ENCODE peak calls at places on chromosomes 16 and 17, in ten cellular contexts. G is right lobe of liver; Q is sciatic nerve; R is germinal center; P is pancreas; H is Calu3; X is uterus; L is activated naive CD4-positive, alpha-beta T cell; A is HTR-8/SVneo; W is AML-193. C is an unnamed sample.

GRCh38 chr17:66272699-66273390 is 29.6 kb upstream of the PRKCA start:
- DNase-seq in P (no peak), Q (no peak), L (no peak), G (no peak), A (peak; percentile 78), W (no peak), X (peak; percentile 49), H (no peak), R (no peak), C (no peak)

GRCh38 chr16:82629441-82630027 is 2.8 kb downstream of the CDH13 start:
- DNase-seq in H (no peak), L (no peak), R (no peak), G (no peak), P (no peak), A (peak; percentile 53), X (peak; percentile 45), W (no peak), Q (no peak), C (no peak)

GRCh38 chr17:78023042-78023441 is 64.5 kb downstream of the TNRC6C start:
- DNase-seq in H (no peak), A (no peak), G (no peak), L (no peak), R (no peak), X (no peak), P (no peak), W (peak; percentile 25), Q (no peak), C (no peak)

GRCh38 chr17:39769974-39770587 is 32.3 kb downstream of the GRB7 start:
- DNase-seq in W (no peak), G (no peak), Q (no peak), P (no peak), L (peak; percentile 37), A (peak; percentile 69), H (peak; percentile 100), X (no peak), R (no peak), C (no peak)

GRCh38 chr16:68086336-68086821 is 1.2 kb downstream of the NFATC3 start:
- DNase-seq in H (no peak), A (peak; percentile 45), L (no peak), R (no peak), P (no peak), W (peak; percentile 16), Q (no peak), G (no peak), X (no peak), C (peak; percentile 59)

GRCh38 chr17:2393184-2393953 is 7.5 kb downstream of the MNT start:
- DNase-seq in X (peak; percentile 89), A (peak; percentile 93), L (peak; percentile 91), P (peak; percentile 96), W (peak; percentile 30), G (peak; percentile 95), R (peak; percentile 94), Q (peak; percentile 95), H (peak; percentile 82), C (peak; percentile 77)

GRCh38 chr17:4715071-4715749 is 4.8 kb downstream of the ARRB2 start:
- DNase-seq in X (no peak), G (peak; percentile 56), R (no peak), A (no peak), H (no peak), Q (no peak), P (no peak), W (no peak), L (peak; percentile 30), C (peak; percentile 57)

GRCh38 chr16:4263504-4264436 is 9.1 kb downstream of the TFAP4 start:
- DNase-seq in A (no peak), G (peak; percentile 59), H (no peak), W (no peak), L (no peak), X (peak; percentile 92), Q (peak; percentile 93), R (peak; percentile 33), P (peak; percentile 72), C (no peak)

GRCh38 chr16:31187808-31188189 is 7.9 kb downstream of the FUS start:
- DNase-seq in W (no peak), H (no peak), L (no peak), X (no peak), A (no peak), P (no peak), R (no peak), Q (no peak), G (no peak), C (no peak)

GRCh38 chr17:79633937-79634813 is 23.3 kb upstream of the RBFOX3 start:
- DNase-seq in Q (peak; percentile 44), H (no peak), R (no peak), A (no peak), L (no peak), W (no peak), G (peak; percentile 11), X (peak; percentile 3), P (peak; percentile 35), C (no peak)

GRCh38 chr17:4733073-4733531 is 1.9 kb downstream of the MED11 start:
- DNase-seq in Q (no peak), G (no peak), L (no peak), R (peak; percentile 84), W (peak; percentile 70), H (no peak), P (no peak), X (no peak), A (no peak), C (peak; percentile 90)

GRCh38 chr17:41617698-41618097 is 5.1 kb upstream of the KRT16 start:
- DNase-seq in W (no peak), A (no peak), G (peak; percentile 20), Q (no peak), P (no peak), H (no peak), L (no peak), X (no peak), R (no peak), C (no peak)

GRCh38 chr17:82653651-82654528 is 5.6 kb upstream of the WDR45B start:
- DNase-seq in L (no peak), P (no peak), G (peak; percentile 51), X (no peak), W (no peak), R (no peak), H (no peak), A (no peak), Q (no peak), C (no peak)

GRCh38 chr17:17028878-17029535 is 13.2 kb upstream of the MPRIP start:
- DNase-seq in R (no peak), L (no peak), X (no peak), H (no peak), G (no peak), P (peak; percentile 36), A (no peak), W (no peak), Q (no peak), C (no peak)

GRCh38 chr17:63399856-63400255 is 46.2 kb downstream of the CYB561 start:
- DNase-seq in L (no peak), G (peak; percentile 29), A (no peak), X (peak; percentile 32), W (no peak), P (no peak), H (no peak), R (no peak), Q (no peak), C (no peak)

GRCh38 chr16:53707671-53708070 is 3.7 kb downstream of the FTO start:
- DNase-seq in A (no peak), H (no peak), R (no peak), L (no peak), W (peak; percentile 1), P (no peak), X (no peak), Q (no peak), G (no peak), C (no peak)

GRCh38 chr17:9233761-9234160 is 212.5 kb downstream of the NTN1 start:
- DNase-seq in P (peak; percentile 47), Q (no peak), X (no peak), A (no peak), H (no peak), G (peak; percentile 42), R (no peak), W (no peak), L (no peak), C (no peak)

GRCh38 chr16:24900230-24900629 is 54.5 kb downstream of the SLC5A11 start:
- DNase-seq in R (no peak), W (no peak), X (no peak), P (no peak), L (no peak), G (no peak), A (no peak), Q (no peak), H (no peak), C (peak; percentile 14)

GRCh38 chr16:188674-189073 is 8.4 kb downstream of the HBQ1 start:
- DNase-seq in R (peak; percentile 45), P (no peak), G (no peak), Q (no peak), X (no peak), L (peak; percentile 16), H (no peak), W (no peak), A (no peak), C (peak; percentile 30)

GRCh38 chr17:6775871-6776405 is at the start of gene FBXO39:
- DNase-seq in A (no peak), G (no peak), X (no peak), L (no peak), R (no peak), P (no peak), Q (no peak), W (no peak), H (no peak), C (no peak)

GRCh38 chr17:15319461-15319860 is 21.9 kb downstream of the TEKT3 start:
- DNase-seq in A (no peak), W (no peak), Q (no peak), X (no peak), G (no peak), P (no peak), H (no peak), R (no peak), L (no peak), C (no peak)

GRCh38 chr17:980406-981291 is 1.1 kb upstream of the NXN start:
- DNase-seq in W (peak; percentile 56), P (peak; percentile 76), G (peak; percentile 76), Q (peak; percentile 85), X (peak; percentile 86), H (peak; percentile 70), L (peak; percentile 66), R (peak; percentile 85), A (peak; percentile 82), C (peak; percentile 87)

GRCh38 chr17:54924405-54924804 is 23.8 kb downstream of the TOM1L1 start:
- DNase-seq in L (no peak), P (no peak), W (no peak), H (no peak), R (no peak), Q (no peak), X (no peak), G (no peak), A (no peak), C (no peak)

GRCh38 chr16:77191259-77191969 is 424 bp downstream of the MON1B start:
- DNase-seq in L (peak; percentile 42), W (peak; percentile 42), H (no peak), R (peak; percentile 33), Q (peak; percentile 70), P (peak; percentile 71), X (peak; percentile 31), G (peak; percentile 67), A (no peak), C (peak; percentile 40)

GRCh38 chr17:229945-230235 is 48.4 kb upstream of the DOC2B start:
- DNase-seq in P (peak; percentile 39), G (no peak), W (no peak), X (no peak), A (no peak), R (no peak), L (no peak), H (no peak), Q (peak; percentile 37), C (no peak)

GRCh38 chr17:38885728-38886642 is 16.1 kb downstream of the LASP1 start:
- DNase-seq in W (no peak), P (no peak), H (no peak), Q (no peak), A (no peak), L (no peak), X (no peak), G (no peak), R (no peak), C (no peak)

GRCh38 chr16:12553191-12553590 is 250.5 kb downstream of the CPPED1 start:
- DNase-seq in A (no peak), R (no peak), H (no peak), L (no peak), X (no peak), Q (no peak), P (no peak), G (no peak), W (no peak), C (no peak)

GRCh38 chr17:58416396-58416795 is 938 bp downstream of the RNF43 start:
- DNase-seq in P (no peak), G (no peak), Q (no peak), W (no peak), X (no peak), R (no peak), H (no peak), L (no peak), A (no peak), C (no peak)